ENCODE peak calls at places on chromosomes 3 and 15, in four cellular contexts. Z is breast epithelium, V is colonic mucosa, N is left ventricle myocardium inferior. R is an unnamed sample.
A peak's percentile ranks its signal among the peaks of the same experiment; 100 is the strongest.

GRCh38 chr3:157542711-157543485 is 39.7 kb upstream of the VEPH1 start:
- DNase-seq in Z (peak; percentile 49), V (peak; percentile 84), N (peak; percentile 82), R (peak; percentile 79)

GRCh38 chr3:48369685-48370329 is 2.2 kb upstream of the FBXW12 start:
- DNase-seq in Z (no peak), V (peak; percentile 33), N (no peak), R (no peak)

GRCh38 chr3:17645074-17645698 is 97.2 kb downstream of the TBC1D5 start:
- DNase-seq in Z (no peak), V (peak; percentile 50), N (no peak), R (no peak)

GRCh38 chr3:12797124-12797891 is 828 bp downstream of the CAND2 start:
- DNase-seq in Z (no peak), V (no peak), N (no peak), R (no peak)

GRCh38 chr3:181103605-181104004 is 114.1 kb upstream of the DNAJC19 start:
- DNase-seq in Z (no peak), V (no peak), N (no peak), R (no peak)

GRCh38 chr3:30315452-30315851 is 290.9 kb upstream of the TGFBR2 start:
- DNase-seq in Z (no peak), V (no peak), N (no peak), R (no peak)

GRCh38 chr15:67177750-67178149 is 76.7 kb downstream of the AAGAB start:
- DNase-seq in Z (no peak), V (no peak), N (no peak), R (no peak)

GRCh38 chr15:56215769-56216168 is 27.9 kb downstream of the RFX7 start:
- DNase-seq in Z (no peak), V (no peak), N (no peak), R (no peak)

GRCh38 chr15:99686290-99686689 is 46.9 kb downstream of the LYSMD4 start:
- DNase-seq in Z (no peak), V (no peak), N (no peak), R (no peak)

GRCh38 chr3:148190441-148190990 is 507.2 kb upstream of the AGTR1 start:
- DNase-seq in Z (no peak), V (no peak), N (no peak), R (no peak)

GRCh38 chr3:66153471-66153870 is 67.3 kb upstream of the SLC25A26 start:
- DNase-seq in Z (no peak), V (no peak), N (no peak), R (no peak)

GRCh38 chr3:139830817-139831216 is 104.2 kb upstream of the CLSTN2 start:
- DNase-seq in Z (no peak), V (no peak), N (peak; percentile 72), R (peak; percentile 63)

GRCh38 chr3:9173445-9173844 is 76.0 kb downstream of the SRGAP3 start:
- DNase-seq in Z (no peak), V (no peak), N (no peak), R (no peak)

GRCh38 chr15:46441294-46442062 is 806.6 kb downstream of the SQOR start:
- DNase-seq in Z (no peak), V (no peak), N (no peak), R (no peak)

DNA sequence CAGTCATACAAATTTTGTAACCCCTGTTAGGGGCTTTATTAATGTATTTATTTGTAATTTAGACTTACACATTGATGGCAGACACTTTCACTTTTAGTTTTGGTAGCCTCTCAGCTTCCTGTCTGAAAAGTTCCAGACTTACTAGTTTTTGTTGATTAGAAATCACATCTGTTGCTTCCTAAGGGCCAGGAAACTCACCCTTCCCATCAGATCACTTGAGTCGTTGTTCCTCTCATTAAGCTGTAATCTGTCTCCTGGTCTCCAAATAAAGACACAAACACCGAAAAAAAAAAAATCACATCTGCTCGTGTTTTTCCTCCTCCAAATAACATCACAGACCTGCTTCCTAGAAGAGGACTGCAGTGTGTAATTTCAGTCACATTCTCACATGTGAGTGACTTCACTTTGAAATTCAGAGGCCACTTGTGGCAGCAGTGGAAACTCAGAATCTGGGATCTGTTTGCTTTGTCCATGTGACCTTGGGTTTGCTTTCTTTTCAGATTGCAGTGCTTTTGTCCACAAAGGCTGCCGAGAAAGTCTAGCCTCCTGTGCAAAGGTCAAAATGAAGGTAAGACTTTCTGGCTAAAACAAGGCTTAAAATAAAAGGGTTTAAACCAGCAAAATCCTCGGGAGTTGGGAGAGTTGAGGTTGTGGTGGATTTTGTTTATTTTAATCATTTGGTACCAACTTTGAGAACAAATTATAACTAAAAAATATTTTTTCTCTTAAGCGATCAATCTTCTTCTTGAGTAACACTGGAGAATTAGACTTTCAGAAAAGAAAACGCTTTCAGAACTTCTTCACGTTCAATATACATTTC is 87.0 kb downstream of the KLHL25 start:
- DNase-seq in Z (no peak), V (peak; percentile 52), N (no peak), R (no peak)
- H3K4me3 ChIP-seq in Z (peak overlapping the region; percentile 1), V (no peak overlapping the region), N (peak overlapping the region; percentile 50), R (peak overlapping the region; percentile 18)

GRCh38 chr3:44557074-44557473 is 2.1 kb downstream of the ZKSCAN7 start:
- DNase-seq in Z (no peak), V (no peak), N (no peak), R (no peak)

GRCh38 chr3:44555753-44556152 is 760 bp downstream of the ZKSCAN7 start:
- DNase-seq in Z (no peak), V (no peak), N (no peak), R (no peak)

GRCh38 chr3:44554626-44555592 is at the start of gene ZKSCAN7:
- DNase-seq in Z (peak; percentile 27), V (peak; percentile 49), N (peak; percentile 55), R (peak; percentile 62)
- TF ChIP-seq CTCF in Z (no peak), V (no peak), N (peak; percentile 41), R (peak; percentile 28)

GRCh38 chr15:40345867-40346578 is 4.8 kb upstream of the PHGR1 start:
- DNase-seq in Z (no peak), V (peak; percentile 91), N (no peak), R (no peak)

GRCh38 chr15:40348471-40348864 is 2.4 kb upstream of the PHGR1 start:
- DNase-seq in Z (no peak), V (no peak), N (no peak), R (no peak)

GRCh38 chr15:40346579-40347558 is 4.0 kb upstream of the PHGR1 start:
- DNase-seq in Z (peak; percentile 63), V (no peak), N (no peak), R (no peak)

GRCh38 chr15:40349163-40349562 is 1.7 kb upstream of the PHGR1 start:
- DNase-seq in Z (no peak), V (peak; percentile 83), N (no peak), R (no peak)

DNA sequence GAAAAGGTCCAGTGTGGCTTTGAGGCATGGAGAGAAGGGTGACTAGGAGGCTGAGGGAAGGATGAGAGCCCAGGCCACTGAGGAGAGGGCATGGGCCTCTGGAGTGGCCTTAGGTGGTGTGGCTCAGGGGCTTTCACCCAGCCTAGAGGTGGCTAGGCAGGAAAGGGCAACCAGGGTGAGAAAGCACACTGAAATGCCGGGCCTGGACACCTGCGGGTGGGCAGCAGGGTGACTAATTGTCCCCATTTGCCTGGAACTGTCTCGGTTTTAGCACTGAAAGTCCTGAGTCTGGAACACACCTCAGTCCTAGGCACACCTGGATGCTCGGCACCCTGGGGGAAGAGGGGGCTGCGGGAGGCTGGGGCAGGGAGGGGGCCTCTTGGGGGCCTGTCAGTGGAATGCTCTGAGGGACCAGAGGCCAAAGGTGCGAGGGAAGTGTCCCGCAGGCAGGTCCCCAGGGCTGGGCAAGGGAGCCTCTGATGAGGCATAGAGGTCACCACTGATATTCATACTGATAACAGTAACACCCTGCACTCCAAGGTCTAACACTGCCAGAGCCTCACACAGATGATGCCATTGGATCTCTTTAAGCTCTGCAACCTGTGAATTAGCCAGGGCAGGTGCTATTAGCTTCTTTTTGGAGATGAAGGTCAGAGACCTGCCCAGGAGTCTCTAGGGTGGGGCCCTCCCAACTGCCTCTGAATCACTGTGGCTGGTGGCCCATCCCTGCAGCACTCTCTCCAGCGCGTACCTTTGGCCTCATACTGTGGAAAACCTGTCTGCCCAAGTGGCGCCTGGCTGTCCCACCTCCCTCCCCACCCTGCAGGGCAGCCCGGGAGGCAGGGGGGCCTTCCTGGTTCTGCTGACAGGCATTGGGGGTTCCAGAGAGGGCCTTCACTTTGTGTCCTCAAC is 3.0 kb upstream of the PHGR1 start:
- DNase-seq in Z (no peak), V (peak; percentile 90), N (no peak), R (no peak)
- H3K27ac ChIP-seq in Z (no peak overlapping the region), V (peak overlapping the region; percentile 98), N (no peak overlapping the region), R (no peak overlapping the region)

GRCh38 chr3:143001034-143001368 is 369 bp upstream of the U2SURP start:
- DNase-seq in Z (no peak), V (no peak), N (peak; percentile 63), R (no peak)

GRCh38 chr3:143002083-143002712 is 828 bp downstream of the U2SURP start:
- DNase-seq in Z (no peak), V (no peak), N (no peak), R (no peak)

GRCh38 chr3:143004823-143005222 is 3.5 kb downstream of the U2SURP start:
- DNase-seq in Z (no peak), V (no peak), N (no peak), R (no peak)

GRCh38 chr3:143001369-143002082 is at the start of gene U2SURP:
- DNase-seq in Z (peak; percentile 95), V (peak; percentile 97), N (peak; percentile 96), R (peak; percentile 98)

GRCh38 chr3:143002727-143003126 is 1.4 kb downstream of the U2SURP start:
- DNase-seq in Z (no peak), V (no peak), N (no peak), R (no peak)
- H3K4me3 ChIP-seq in Z (peak overlapping the region; percentile 89), V (peak overlapping the region; percentile 65), N (peak overlapping the region; percentile 97), R (peak overlapping the region; percentile 89)

GRCh38 chr3:108352176-108352575 is 55.8 kb downstream of the HHLA2 start:
- DNase-seq in Z (no peak), V (no peak), N (no peak), R (no peak)

GRCh38 chr3:108354562-108354961 is 58.2 kb downstream of the HHLA2 start:
- DNase-seq in Z (no peak), V (no peak), N (no peak), R (no peak)

GRCh38 chr3:108357042-108357441 is 60.7 kb downstream of the HHLA2 start:
- DNase-seq in Z (no peak), V (no peak), N (no peak), R (no peak)
- TF ChIP-seq CTCF in Z (no peak), V (no peak), N (no peak), R (no peak)

R was measured in right atrium auricular region.